ENCODE peak calls at places on chromosome 17, in six cellular contexts. One of them, this sample, is unnamed.

GRCh38 chr17:42827472-42827871 is 3.4 kb upstream of the BECN1 start:
- DNase-seq in KBM-7: no peak
- DNase-seq in dermis blood vessel endothelial cell: no peak
- DNase-seq in fibroblast of the aortic adventitia: no peak
- DNase-seq in PC-9: no peak
- DNase-seq in adrenal gland: no peak
- DNase-seq in this sample: no peak

GRCh38 chr17:28925912-28926365 is 23.1 kb upstream of the DHRS13 start:
- DNase-seq in KBM-7: peak; percentile 66
- DNase-seq in dermis blood vessel endothelial cell: peak; percentile 92
- DNase-seq in fibroblast of the aortic adventitia: peak; percentile 74
- DNase-seq in PC-9: no peak
- DNase-seq in adrenal gland: no peak
- DNase-seq in this sample: peak; percentile 56

GRCh38 chr17:14080847-14081251 is 11.5 kb downstream of the COX10 start:
- DNase-seq in KBM-7: no peak
- DNase-seq in dermis blood vessel endothelial cell: no peak
- DNase-seq in fibroblast of the aortic adventitia: no peak
- DNase-seq in PC-9: no peak
- DNase-seq in adrenal gland: no peak
- DNase-seq in this sample: no peak

GRCh38 chr17:80124351-80124981 is 22.5 kb downstream of the EIF4A3 start:
- DNase-seq in KBM-7: peak; percentile 49
- DNase-seq in dermis blood vessel endothelial cell: peak; percentile 47
- DNase-seq in fibroblast of the aortic adventitia: peak; percentile 56
- DNase-seq in PC-9: peak; percentile 89
- DNase-seq in adrenal gland: peak; percentile 6
- DNase-seq in this sample: peak; percentile 43

GRCh38 chr17:63699638-63700527 is at the start of gene LIMD2:
- DNase-seq in KBM-7: peak; percentile 46
- DNase-seq in dermis blood vessel endothelial cell: peak; percentile 61
- DNase-seq in fibroblast of the aortic adventitia: no peak
- DNase-seq in PC-9: no peak
- DNase-seq in adrenal gland: peak; percentile 46
- DNase-seq in this sample: peak; percentile 93

GRCh38 chr17:57938061-57938502 is 17.1 kb downstream of the CUEDC1 start:
- DNase-seq in KBM-7: no peak
- DNase-seq in dermis blood vessel endothelial cell: no peak
- DNase-seq in fibroblast of the aortic adventitia: no peak
- DNase-seq in PC-9: no peak
- DNase-seq in adrenal gland: no peak
- DNase-seq in this sample: no peak

GRCh38 chr17:48791128-48792032 is 25.6 kb downstream of the TTLL6 start:
- DNase-seq in KBM-7: peak; percentile 84
- DNase-seq in dermis blood vessel endothelial cell: peak; percentile 87
- DNase-seq in fibroblast of the aortic adventitia: peak; percentile 87
- DNase-seq in PC-9: peak; percentile 70
- DNase-seq in adrenal gland: peak; percentile 84
- DNase-seq in this sample: peak; percentile 63

GRCh38 chr17:33050611-33051140 is 59.0 kb downstream of the SPACA3 start:
- DNase-seq in KBM-7: no peak
- DNase-seq in dermis blood vessel endothelial cell: no peak
- DNase-seq in fibroblast of the aortic adventitia: no peak
- DNase-seq in PC-9: no peak
- DNase-seq in adrenal gland: no peak
- DNase-seq in this sample: no peak

GRCh38 chr17:79950711-79951110 is 85.0 kb downstream of the TBC1D16 start:
- DNase-seq in KBM-7: no peak
- DNase-seq in dermis blood vessel endothelial cell: no peak
- DNase-seq in fibroblast of the aortic adventitia: no peak
- DNase-seq in PC-9: no peak
- DNase-seq in adrenal gland: peak; percentile 3
- DNase-seq in this sample: no peak

GRCh38 chr17:27552467-27552779 is 78.6 kb upstream of the LGALS9 start:
- DNase-seq in KBM-7: no peak
- DNase-seq in dermis blood vessel endothelial cell: peak; percentile 56
- DNase-seq in fibroblast of the aortic adventitia: peak; percentile 43
- DNase-seq in PC-9: peak; percentile 94
- DNase-seq in adrenal gland: no peak
- DNase-seq in this sample: no peak

GRCh38 chr17:7849185-7850117 is 5.4 kb upstream of the TMEM88 start:
- DNase-seq in KBM-7: no peak
- DNase-seq in dermis blood vessel endothelial cell: no peak
- DNase-seq in fibroblast of the aortic adventitia: no peak
- DNase-seq in PC-9: no peak
- DNase-seq in adrenal gland: peak; percentile 33
- DNase-seq in this sample: no peak

GRCh38 chr17:55285340-55286301 is 20.9 kb downstream of the HLF start:
- DNase-seq in KBM-7: no peak
- DNase-seq in dermis blood vessel endothelial cell: peak; percentile 59
- DNase-seq in fibroblast of the aortic adventitia: peak; percentile 90
- DNase-seq in PC-9: no peak
- DNase-seq in adrenal gland: peak; percentile 98
- DNase-seq in this sample: no peak

GRCh38 chr17:45974916-45975630 is 24.0 kb upstream of the STH start:
- DNase-seq in KBM-7: no peak
- DNase-seq in dermis blood vessel endothelial cell: no peak
- DNase-seq in fibroblast of the aortic adventitia: no peak
- DNase-seq in PC-9: no peak
- DNase-seq in adrenal gland: no peak
- DNase-seq in this sample: no peak

GRCh38 chr17:80796430-80796861 is 195.2 kb upstream of the CHMP6 start:
- DNase-seq in KBM-7: no peak
- DNase-seq in dermis blood vessel endothelial cell: no peak
- DNase-seq in fibroblast of the aortic adventitia: no peak
- DNase-seq in PC-9: no peak
- DNase-seq in adrenal gland: no peak
- DNase-seq in this sample: no peak

GRCh38 chr17:58577696-58578095 is 63.3 kb upstream of the MTMR4 start:
- DNase-seq in KBM-7: peak; percentile 43
- DNase-seq in dermis blood vessel endothelial cell: peak; percentile 68
- DNase-seq in fibroblast of the aortic adventitia: peak; percentile 54
- DNase-seq in PC-9: peak; percentile 24
- DNase-seq in adrenal gland: peak; percentile 60
- DNase-seq in this sample: peak; percentile 66

GRCh38 chr17:2694381-2695242 is 17.0 kb downstream of the CLUH start:
- DNase-seq in KBM-7: no peak
- DNase-seq in dermis blood vessel endothelial cell: no peak
- DNase-seq in fibroblast of the aortic adventitia: no peak
- DNase-seq in PC-9: no peak
- DNase-seq in adrenal gland: peak; percentile 26
- DNase-seq in this sample: peak; percentile 27

GRCh38 chr17:45147581-45148182 is 593 bp upstream of the HEXIM1 start:
- DNase-seq in KBM-7: peak; percentile 93
- DNase-seq in dermis blood vessel endothelial cell: peak; percentile 92
- DNase-seq in fibroblast of the aortic adventitia: peak; percentile 98
- DNase-seq in PC-9: peak; percentile 71
- DNase-seq in adrenal gland: peak; percentile 84
- DNase-seq in this sample: peak; percentile 79

GRCh38 chr17:54408741-54409140 is 491.9 kb upstream of the TOM1L1 start:
- DNase-seq in KBM-7: no peak
- DNase-seq in dermis blood vessel endothelial cell: no peak
- DNase-seq in fibroblast of the aortic adventitia: no peak
- DNase-seq in PC-9: no peak
- DNase-seq in adrenal gland: no peak
- DNase-seq in this sample: no peak

GRCh38 chr17:76268015-76268749 is 3.0 kb downstream of the UBALD2 start:
- DNase-seq in KBM-7: peak; percentile 95
- DNase-seq in dermis blood vessel endothelial cell: peak; percentile 82
- DNase-seq in fibroblast of the aortic adventitia: peak; percentile 83
- DNase-seq in PC-9: no peak
- DNase-seq in adrenal gland: peak; percentile 65
- DNase-seq in this sample: peak; percentile 70

GRCh38 chr17:6753006-6753445 is 2.8 kb upstream of the XAF1 start:
- DNase-seq in KBM-7: peak; percentile 88
- DNase-seq in dermis blood vessel endothelial cell: peak; percentile 92
- DNase-seq in fibroblast of the aortic adventitia: peak; percentile 78
- DNase-seq in PC-9: peak; percentile 60
- DNase-seq in adrenal gland: peak; percentile 77
- DNase-seq in this sample: peak; percentile 24

GRCh38 chr17:74471341-74471740 is 4.9 kb downstream of the CD300A start:
- DNase-seq in KBM-7: no peak
- DNase-seq in dermis blood vessel endothelial cell: no peak
- DNase-seq in fibroblast of the aortic adventitia: no peak
- DNase-seq in PC-9: no peak
- DNase-seq in adrenal gland: no peak
- DNase-seq in this sample: no peak

GRCh38 chr17:2814499-2815341 is 18.5 kb downstream of the RAP1GAP2 start:
- DNase-seq in KBM-7: peak; percentile 89
- DNase-seq in dermis blood vessel endothelial cell: no peak
- DNase-seq in fibroblast of the aortic adventitia: no peak
- DNase-seq in PC-9: peak; percentile 35
- DNase-seq in adrenal gland: no peak
- DNase-seq in this sample: peak; percentile 51

GRCh38 chr17:38703742-38704644 is 1.1 kb upstream of the MLLT6 start:
- DNase-seq in KBM-7: peak; percentile 93
- DNase-seq in dermis blood vessel endothelial cell: peak; percentile 37
- DNase-seq in fibroblast of the aortic adventitia: no peak
- DNase-seq in PC-9: peak; percentile 95
- DNase-seq in adrenal gland: peak; percentile 86
- DNase-seq in this sample: peak; percentile 91

GRCh38 chr17:68288804-68289203 is 2.1 kb downstream of the SLC16A6 start:
- DNase-seq in KBM-7: no peak
- DNase-seq in dermis blood vessel endothelial cell: peak; percentile 13
- DNase-seq in fibroblast of the aortic adventitia: no peak
- DNase-seq in PC-9: no peak
- DNase-seq in adrenal gland: no peak
- DNase-seq in this sample: peak; percentile 66

GRCh38 chr17:42325026-42325425 is 36.7 kb downstream of the STAT5A start:
- DNase-seq in KBM-7: no peak
- DNase-seq in dermis blood vessel endothelial cell: peak; percentile 82
- DNase-seq in fibroblast of the aortic adventitia: peak; percentile 81
- DNase-seq in PC-9: peak; percentile 69
- DNase-seq in adrenal gland: peak; percentile 83
- DNase-seq in this sample: no peak

GRCh38 chr17:71937914-71938313 is 182.9 kb upstream of the SOX9 start:
- DNase-seq in KBM-7: no peak
- DNase-seq in dermis blood vessel endothelial cell: no peak
- DNase-seq in fibroblast of the aortic adventitia: no peak
- DNase-seq in PC-9: no peak
- DNase-seq in adrenal gland: no peak
- DNase-seq in this sample: no peak

GRCh38 chr17:14604920-14605599 is 304.2 kb downstream of the HS3ST3B1 start:
- DNase-seq in KBM-7: peak; percentile 99
- DNase-seq in dermis blood vessel endothelial cell: no peak
- DNase-seq in fibroblast of the aortic adventitia: no peak
- DNase-seq in PC-9: no peak
- DNase-seq in adrenal gland: peak; percentile 39
- DNase-seq in this sample: no peak

GRCh38 chr17:43891851-43892671 is 15.3 kb downstream of the MPP2 start:
- DNase-seq in KBM-7: no peak
- DNase-seq in dermis blood vessel endothelial cell: no peak
- DNase-seq in fibroblast of the aortic adventitia: peak; percentile 24
- DNase-seq in PC-9: no peak
- DNase-seq in adrenal gland: no peak
- DNase-seq in this sample: no peak

GRCh38 chr17:28145348-28145747 is 102.9 kb downstream of the NLK start:
- DNase-seq in KBM-7: no peak
- DNase-seq in dermis blood vessel endothelial cell: peak; percentile 31
- DNase-seq in fibroblast of the aortic adventitia: peak; percentile 8
- DNase-seq in PC-9: no peak
- DNase-seq in adrenal gland: no peak
- DNase-seq in this sample: no peak

GRCh38 chr17:79699386-79700036 is 31.2 kb upstream of the ENPP7 start:
- DNase-seq in KBM-7: no peak
- DNase-seq in dermis blood vessel endothelial cell: no peak
- DNase-seq in fibroblast of the aortic adventitia: no peak
- DNase-seq in PC-9: no peak
- DNase-seq in adrenal gland: no peak
- DNase-seq in this sample: no peak

GRCh38 chr17:78868391-78868790 is 27.8 kb upstream of the USP36 start:
- DNase-seq in KBM-7: no peak
- DNase-seq in dermis blood vessel endothelial cell: no peak
- DNase-seq in fibroblast of the aortic adventitia: peak; percentile 54
- DNase-seq in PC-9: no peak
- DNase-seq in adrenal gland: no peak
- DNase-seq in this sample: no peak

GRCh38 chr17:31696184-31696602 is 162.9 kb downstream of the COPRS start:
- DNase-seq in KBM-7: no peak
- DNase-seq in dermis blood vessel endothelial cell: no peak
- DNase-seq in fibroblast of the aortic adventitia: peak; percentile 99
- DNase-seq in PC-9: no peak
- DNase-seq in adrenal gland: peak; percentile 43
- DNase-seq in this sample: no peak

GRCh38 chr17:44828919-44829557 is 1.0 kb downstream of the GJC1 start:
- DNase-seq in KBM-7: peak; percentile 44
- DNase-seq in dermis blood vessel endothelial cell: peak; percentile 48
- DNase-seq in fibroblast of the aortic adventitia: peak; percentile 43
- DNase-seq in PC-9: no peak
- DNase-seq in adrenal gland: no peak
- DNase-seq in this sample: no peak

GRCh38 chr17:62692721-62693431 is 65.4 kb downstream of the MRC2 start:
- DNase-seq in KBM-7: peak; percentile 33
- DNase-seq in dermis blood vessel endothelial cell: peak; percentile 48
- DNase-seq in fibroblast of the aortic adventitia: peak; percentile 31
- DNase-seq in PC-9: no peak
- DNase-seq in adrenal gland: no peak
- DNase-seq in this sample: peak; percentile 52

GRCh38 chr17:77959216-77959925 is 868 bp downstream of the TNRC6C start:
- DNase-seq in KBM-7: peak; percentile 38
- DNase-seq in dermis blood vessel endothelial cell: peak; percentile 39
- DNase-seq in fibroblast of the aortic adventitia: peak; percentile 34
- DNase-seq in PC-9: no peak
- DNase-seq in adrenal gland: peak; percentile 22
- DNase-seq in this sample: peak; percentile 35

This sample was measured in GM20000.